ENCODE peak calls at places on chromosomes 16 and 17, in ten cellular contexts. Z is CD4-positive, CD25-positive, alpha-beta regulatory T cell; T is CD4-positive, alpha-beta T cell; Y is suprapubic skin; E is NCI-H2029; K is EL; U is GM04503; H is RWPE1; J is stimulated activated CD4-positive, alpha-beta T cell treated with anti-CD3 and anti-CD28 coated beads, Interleukin-1b, Interleukin-23, amount 100 ng/mL, for 48 hours; N is stimulated activated naive CD8-positive, alpha-beta T cell treated with anti-CD3 and anti-CD28 coated beads, Interleukin-15, Interleukin-2, amounts not matched to agents 100 U/mL and 50 U/mL, for 24 hours. A is an unnamed sample.

GRCh38 chr17:27540300-27541105 is 84.3 kb downstream of the KSR1 start:
- DNase-seq in U (peak), K (peak), N (no peak), T (no peak), E (no peak), Y (peak), J (no peak), H (no peak), Z (no peak), A (peak)

GRCh38 chr17:30969989-30970680 is 704 bp upstream of the RNF135 start:
- DNase-seq in U (no peak), Z (no peak), N (peak), Y (no peak), K (no peak), H (peak), E (no peak), T (peak), J (peak), A (no peak)

GRCh38 chr17:50681260-50682200 is 26.2 kb downstream of the ANKRD40 start:
- DNase-seq in U (no peak), E (no peak), Z (no peak), T (no peak), H (peak), J (no peak), Y (no peak), K (peak), N (no peak), A (peak)

GRCh38 chr16:4521971-4522623 is 16.5 kb downstream of the CDIP1 start:
- DNase-seq in K (no peak), N (no peak), H (no peak), Y (no peak), T (no peak), Z (no peak), E (peak), U (no peak), J (no peak), A (peak)

GRCh38 chr17:63425478-63425877 is 20.6 kb downstream of the CYB561 start:
- DNase-seq in H (peak), T (peak), E (peak), J (peak), U (peak), N (peak), Y (peak), Z (peak), K (peak), A (peak)

GRCh38 chr17:32277284-32277683 is 11.7 kb downstream of the RHBDL3 start:
- DNase-seq in J (no peak), K (peak), U (no peak), N (no peak), Z (no peak), H (no peak), Y (no peak), T (no peak), E (no peak), A (peak)

GRCh38 chr16:13136896-13137295 is 235.5 kb downstream of the SHISA9 start:
- DNase-seq in K (no peak), Y (no peak), J (no peak), Z (no peak), U (no peak), T (no peak), N (no peak), H (peak), E (no peak), A (no peak)

GRCh38 chr17:8857919-8858318 is 9.6 kb downstream of the PIK3R6 start:
- DNase-seq in N (peak), K (peak), Z (no peak), Y (no peak), T (no peak), E (no peak), J (peak), H (peak), U (no peak), A (peak)

GRCh38 chr16:54817432-54817831 is 113.2 kb upstream of the IRX5 start:
- DNase-seq in U (peak), E (no peak), J (no peak), Y (no peak), N (no peak), H (peak), Z (no peak), K (peak), T (no peak), A (peak)

GRCh38 chr16:85387171-85387507 is 226.0 kb upstream of the GSE1 start:
- DNase-seq in Y (no peak), J (no peak), E (no peak), N (no peak), T (no peak), K (no peak), U (no peak), Z (no peak), H (no peak), A (no peak)

GRCh38 chr17:76953926-76954325 is 85.7 kb downstream of the MGAT5B start:
- DNase-seq in H (no peak), T (no peak), U (no peak), K (no peak), E (no peak), Z (no peak), Y (no peak), J (no peak), N (no peak), A (no peak)

GRCh38 chr17:50865060-50865867 is 890 bp downstream of the TOB1 start:
- DNase-seq in J (peak), T (peak), Y (no peak), U (no peak), H (peak), Z (peak), N (peak), K (peak), E (peak), A (peak)

GRCh38 chr17:72152392-72152727 is 31.5 kb downstream of the SOX9 start:
- DNase-seq in U (no peak), J (no peak), N (no peak), K (peak), Y (no peak), E (no peak), T (no peak), Z (no peak), H (peak), A (peak)

GRCh38 chr17:4381690-4382671 is 15.5 kb upstream of the UBE2G1 start:
- DNase-seq in K (no peak), E (no peak), N (no peak), Z (no peak), Y (no peak), U (no peak), T (no peak), J (no peak), H (no peak), A (no peak)

GRCh38 chr16:14470788-14471187 is 159.3 kb downstream of the PARN start:
- DNase-seq in Y (no peak), K (no peak), U (no peak), H (no peak), J (no peak), N (no peak), T (no peak), E (no peak), Z (no peak), A (no peak)

GRCh38 chr16:63461248-63461841 is 1425.1 kb upstream of the CDH8 start:
- DNase-seq in K (peak), Z (no peak), H (peak), E (peak), N (no peak), Y (no peak), J (no peak), T (no peak), U (peak), A (peak)

GRCh38 chr17:41678411-41678906 is 10.2 kb upstream of the EIF1 start:
- DNase-seq in U (no peak), N (peak), H (no peak), Z (no peak), K (peak), E (no peak), Y (no peak), J (no peak), T (no peak), A (no peak)

GRCh38 chr16:14553447-14553846 is 76.6 kb downstream of the PARN start:
- DNase-seq in T (no peak), H (no peak), U (no peak), J (no peak), Y (no peak), Z (no peak), N (no peak), E (peak), K (no peak), A (no peak)

GRCh38 chr17:40555296-40556190 is 9.7 kb downstream of the CCR7 start:
- DNase-seq in K (no peak), Y (no peak), Z (no peak), H (no peak), U (no peak), J (peak), E (no peak), N (peak), T (no peak), A (no peak)

GRCh38 chr16:86389566-86390328 is 120.6 kb upstream of the FOXF1 start:
- DNase-seq in Z (no peak), K (no peak), Y (no peak), E (no peak), J (no peak), N (no peak), U (no peak), H (no peak), T (no peak), A (no peak)

GRCh38 chr17:64129765-64130558 is at the start of gene ERN1:
- DNase-seq in J (peak), E (peak), K (peak), T (peak), H (peak), U (no peak), Y (peak), N (peak), Z (peak), A (peak)

GRCh38 chr17:1087381-1088241 is 90.7 kb downstream of the TIMM22 start:
- DNase-seq in Y (no peak), U (no peak), T (no peak), N (peak), K (no peak), J (no peak), E (peak), Z (no peak), H (peak), A (peak)

GRCh38 chr16:52086901-52087300 is 460.0 kb downstream of the TOX3 start:
- DNase-seq in H (no peak), Z (no peak), E (no peak), N (no peak), U (no peak), K (no peak), J (no peak), Y (no peak), T (no peak), A (no peak)

GRCh38 chr17:19370493-19370960 is 7.8 kb upstream of the MAPK7 start:
- DNase-seq in Y (peak), H (no peak), U (no peak), E (no peak), K (no peak), Z (no peak), N (peak), T (no peak), J (no peak), A (no peak)

A was measured in adipocyte.